ENCODE peak calls at places on chromosomes 12 and 14, in seven cellular contexts. S is H9, R is IMR-90, P is neuronal stem cell, O is H1, E is mesenchymal stem cell, W is trophoblast cell. Q is an unnamed sample.
A peak's percentile ranks its signal among the peaks of the same experiment; 100 is the strongest.

GRCh38 chr14:57245941-57246340 is 22.8 kb downstream of the EXOC5 start:
- DNase-seq in S (no peak), O (no peak), E (no peak), W (no peak), P (no peak), R (no peak), Q (peak; percentile 19)

GRCh38 chr12:47032644-47033043 is 46.8 kb upstream of the PCED1B start:
- DNase-seq in W (no peak), S (no peak), P (no peak), E (peak; percentile 72), O (no peak), R (peak; percentile 77), Q (peak; percentile 68)

GRCh38 chr12:127306604-127307215 is 960.3 kb upstream of the TMEM132C start:
- DNase-seq in W (no peak), O (no peak), E (no peak), S (no peak), R (no peak), P (no peak), Q (no peak)

GRCh38 chr12:2833327-2833726 is 1.5 kb downstream of the NRIP2 start:
- DNase-seq in S (no peak), O (no peak), W (no peak), R (no peak), P (no peak), E (no peak), Q (no peak)

GRCh38 chr14:54589076-54589475 is 22.1 kb downstream of the SAMD4A start:
- DNase-seq in S (no peak), W (no peak), O (no peak), P (no peak), R (peak; percentile 69), E (peak; percentile 60), Q (no peak)

GRCh38 chr14:24806061-24806678 is 172.2 kb upstream of the GZMB start:
- DNase-seq in W (no peak), P (peak; percentile 66), R (peak; percentile 45), O (peak; percentile 91), S (peak; percentile 81), E (peak; percentile 52), Q (peak; percentile 80)

GRCh38 chr14:100688598-100689499 is 37.8 kb upstream of the DLK1 start:
- DNase-seq in R (peak; percentile 82), O (no peak), E (peak; percentile 82), W (no peak), P (no peak), S (no peak), Q (peak; percentile 48)

GRCh38 chr14:36515105-36515593 is 4.9 kb downstream of the NKX2-1 start:
- DNase-seq in R (no peak), S (peak; percentile 68), E (no peak), P (no peak), O (peak; percentile 48), W (no peak), Q (no peak)

GRCh38 chr14:74577247-74577947 is 34.6 kb downstream of the LTBP2 start:
- DNase-seq in O (no peak), R (peak; percentile 33), E (no peak), W (no peak), S (no peak), P (no peak), Q (no peak)

GRCh38 chr12:108633081-108633533 is 587 bp downstream of the SELPLG start:
- DNase-seq in E (no peak), S (peak; percentile 22), W (no peak), R (no peak), P (no peak), O (no peak), Q (no peak)

GRCh38 chr14:69878251-69878650 is 965 bp upstream of the SMOC1 start:
- DNase-seq in O (no peak), R (no peak), E (no peak), W (no peak), P (no peak), S (no peak), Q (no peak)

GRCh38 chr14:67652189-67652588 is 22.2 kb downstream of the VTI1B start:
- DNase-seq in E (no peak), R (no peak), S (no peak), O (no peak), P (no peak), W (no peak), Q (no peak)

GRCh38 chr12:11657511-11657910 is 8.0 kb downstream of the ETV6 start:
- DNase-seq in E (no peak), R (no peak), W (no peak), S (no peak), O (no peak), P (no peak), Q (peak; percentile 44)

GRCh38 chr12:24212496-24212895 is 263.0 kb upstream of the SOX5 start:
- DNase-seq in O (no peak), R (no peak), P (no peak), W (no peak), E (no peak), S (no peak), Q (no peak)

GRCh38 chr12:112734859-112735258 is 56.7 kb upstream of the RPH3A start:
- DNase-seq in O (no peak), W (no peak), E (no peak), P (no peak), S (no peak), R (no peak), Q (no peak)

GRCh38 chr14:69713127-69713800 is 53.7 kb upstream of the SRSF5 start:
- DNase-seq in W (no peak), P (peak; percentile 45), O (peak; percentile 67), E (no peak), R (no peak), S (peak; percentile 88), Q (peak; percentile 75)

DNA sequence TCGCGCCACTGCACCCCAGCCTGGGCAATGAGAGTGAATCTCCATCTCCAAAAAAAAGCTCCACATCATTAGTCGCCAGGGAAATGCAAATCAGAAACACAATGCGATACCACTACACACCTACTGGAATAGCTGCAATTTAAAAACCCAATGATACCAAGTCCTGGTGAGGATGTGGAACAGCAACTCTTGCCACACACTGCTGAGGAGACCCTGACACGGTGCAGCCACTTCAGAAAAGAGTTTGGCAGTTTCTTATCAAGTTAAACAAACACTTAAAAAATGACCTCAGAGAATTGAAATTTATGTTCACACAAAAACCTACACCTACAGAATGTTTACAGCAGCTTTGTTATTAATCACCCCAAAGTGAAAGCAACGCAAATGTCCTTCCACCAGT is 12.1 kb downstream of the P2RX2 start:
- DNase-seq in R (no peak), O (no peak), S (no peak), P (no peak), W (no peak), E (no peak), Q (no peak)
- H3K18ac ChIP-seq in R (no peak overlapping the region), O (no peak overlapping the region), S (no peak overlapping the region), P (no peak overlapping the region), W (no peak overlapping the region), E (no peak overlapping the region), Q (no peak overlapping the region)

GRCh38 chr14:35499180-35499579 is 34.8 kb upstream of the INSM2 start:
- DNase-seq in W (no peak), S (no peak), R (no peak), E (no peak), P (no peak), O (no peak), Q (no peak)

GRCh38 chr14:35492569-35493014 is 41.4 kb upstream of the INSM2 start:
- DNase-seq in R (no peak), O (no peak), P (no peak), W (no peak), S (no peak), E (no peak), Q (no peak)

DNA sequence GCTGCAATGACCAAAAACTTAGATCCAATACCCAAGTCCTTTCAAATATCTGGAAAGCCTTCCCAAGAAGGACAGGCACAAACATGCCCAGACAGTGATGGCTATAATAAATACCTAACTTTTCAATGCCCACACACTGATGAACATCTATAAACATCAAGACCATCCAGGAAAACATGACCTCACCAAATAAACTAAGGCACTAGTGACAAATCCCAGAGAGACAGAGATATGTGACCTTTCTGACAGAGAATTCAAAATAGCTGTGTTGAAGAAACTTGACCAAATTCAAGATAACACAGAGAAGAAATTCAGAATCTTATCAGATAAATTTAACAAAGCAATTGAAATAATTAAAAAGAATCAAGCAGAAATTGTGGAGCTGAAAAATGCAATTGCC is 38.7 kb upstream of the INSM2 start:
- DNase-seq in W (no peak), S (no peak), P (no peak), O (no peak), R (no peak), E (no peak), Q (no peak)
- H2BK5ac ChIP-seq in W (no peak overlapping the region), S (no peak overlapping the region), P (no peak overlapping the region), O (no peak overlapping the region), R (no peak overlapping the region), E (no peak overlapping the region), Q (no peak overlapping the region)

GRCh38 chr12:53941187-53941586 is 2.6 kb downstream of the HOXC13 start:
- DNase-seq in P (no peak), E (no peak), S (no peak), W (no peak), O (peak; percentile 19), R (no peak), Q (no peak)
- H3K18ac ChIP-seq in P (no peak overlapping the region), E (no peak overlapping the region), S (no peak overlapping the region), W (peak overlapping the region; percentile 77), O (no peak overlapping the region), R (no peak overlapping the region), Q (no peak overlapping the region)

DNA sequence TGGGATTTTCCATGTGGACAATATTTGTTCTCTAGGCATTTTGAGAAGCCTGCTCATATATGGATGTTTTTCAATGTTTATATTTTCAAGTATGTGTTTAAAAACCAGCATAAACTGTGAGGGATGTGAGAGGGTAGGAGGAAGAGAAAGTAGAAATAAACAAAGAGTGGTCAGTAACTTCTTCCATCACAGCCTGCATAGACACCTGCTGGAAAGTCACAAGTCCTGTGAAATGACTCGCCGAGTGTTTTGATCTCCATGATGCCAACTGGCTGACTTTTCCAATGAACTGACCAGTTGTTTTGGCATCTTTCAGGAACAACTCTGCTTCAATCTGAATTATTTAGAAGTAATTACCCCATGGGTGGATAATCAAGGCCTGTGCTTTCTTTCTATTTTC is 221.2 kb downstream of the ASCL1 start:
- DNase-seq in E (no peak), O (no peak), R (no peak), W (no peak), P (no peak), S (no peak), Q (no peak)
- H2BK5ac ChIP-seq in E (no peak overlapping the region), O (no peak overlapping the region), R (no peak overlapping the region), W (no peak overlapping the region), P (no peak overlapping the region), S (no peak overlapping the region), Q (no peak overlapping the region)

DNA sequence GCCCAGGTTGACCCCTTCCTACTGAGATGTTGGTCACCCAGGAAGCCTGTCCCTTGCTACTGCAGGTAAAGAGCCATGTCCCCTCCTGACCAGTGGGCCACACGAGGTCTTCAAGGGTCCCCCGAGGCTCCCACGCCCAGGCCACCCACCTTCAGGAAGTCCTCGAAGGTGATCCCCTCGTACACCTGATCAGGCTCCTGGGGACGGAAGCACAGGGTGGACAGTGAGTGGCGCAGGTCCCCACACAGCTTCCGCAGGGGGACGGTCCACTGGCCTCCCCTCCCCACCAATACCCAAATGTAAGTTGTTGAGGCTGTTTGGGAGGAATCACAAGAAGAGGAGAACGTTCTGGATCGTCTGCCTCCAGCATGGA is 57.4 kb downstream of the TESC start:
- DNase-seq in W (no peak), S (no peak), R (no peak), P (no peak), E (no peak), O (no peak), Q (no peak)
- H3K18ac ChIP-seq in W (no peak overlapping the region), S (no peak overlapping the region), R (no peak overlapping the region), P (no peak overlapping the region), E (no peak overlapping the region), O (no peak overlapping the region), Q (no peak overlapping the region)